ENCODE peak calls at places on chromosomes 16 and 17, in eight cellular contexts. F, G, K, P, Q, R, D and M are unnamed samples.

GRCh38 chr16:74568961-74569631 is 37.8 kb downstream of the GLG1 start:
- DNase-seq in K (no peak), Q (no peak), D (no peak), P (no peak), F (no peak), R (no peak), G (no peak), M (no peak)

GRCh38 chr17:13477180-13477611 is 124.5 kb downstream of the HS3ST3A1 start:
- DNase-seq in K (no peak), F (no peak), Q (no peak), R (no peak), D (peak), G (no peak), P (peak), M (no peak)

GRCh38 chr16:19881783-19882182 is 2.9 kb downstream of the GPRC5B start:
- DNase-seq in Q (no peak), F (no peak), R (no peak), D (no peak), K (no peak), P (no peak), G (no peak), M (no peak)

GRCh38 chr17:49439305-49439672 is 24.6 kb upstream of the PHB1 start:
- DNase-seq in D (no peak), Q (no peak), G (no peak), R (no peak), P (no peak), K (no peak), F (no peak), M (peak)

GRCh38 chr16:4801051-4801961 is 1.1 kb downstream of the ROGDI start:
- DNase-seq in D (no peak), K (no peak), Q (no peak), R (no peak), G (no peak), P (no peak), F (no peak), M (no peak)

GRCh38 chr16:79093554-79093967 is 507.0 kb downstream of the MAF start:
- DNase-seq in G (no peak), R (peak), K (no peak), P (no peak), F (no peak), Q (no peak), D (no peak), M (no peak)

GRCh38 chr16:10740845-10741208 is 2.8 kb upstream of the NUBP1 start:
- DNase-seq in G (no peak), R (no peak), F (no peak), P (no peak), D (no peak), Q (no peak), K (no peak), M (no peak)

GRCh38 chr17:78774956-78775571 is 7.0 kb downstream of the CYTH1 start:
- DNase-seq in R (no peak), P (no peak), K (peak), D (no peak), G (no peak), Q (no peak), F (no peak), M (no peak)

GRCh38 chr16:11481987-11482386 is 104.7 kb downstream of the LITAF start:
- DNase-seq in P (no peak), R (no peak), F (no peak), G (no peak), D (no peak), Q (no peak), K (no peak), M (no peak)

GRCh38 chr16:11669380-11670146 is 1.3 kb downstream of the SNN start:
- DNase-seq in K (no peak), F (no peak), R (peak), D (no peak), Q (peak), G (no peak), P (no peak), M (no peak)

GRCh38 chr17:16463341-16464000 is 28.5 kb downstream of the LRRC75A start:
- DNase-seq in K (peak), D (peak), F (peak), G (peak), R (no peak), Q (peak), P (no peak), M (no peak)

GRCh38 chr17:64515419-64515818 is 8.6 kb downstream of the CEP95 start:
- DNase-seq in D (no peak), R (no peak), K (no peak), P (no peak), G (no peak), Q (no peak), F (no peak), M (no peak)

GRCh38 chr17:7001562-7001961 is 5.7 kb downstream of the ALOX12 start:
- DNase-seq in P (no peak), Q (no peak), G (peak), D (no peak), F (no peak), K (no peak), R (no peak), M (no peak)

GRCh38 chr17:2090804-2091534 is 36.1 kb downstream of the HIC1 start:
- DNase-seq in G (peak), P (no peak), F (no peak), K (no peak), Q (peak), R (peak), D (peak), M (no peak)
- TF ChIP-seq CTCF in G (no peak), P (no peak), F (no peak), K (no peak), Q (peak), R (peak), D (peak), M (no peak)

GRCh38 chr17:17494499-17495447 is 1.4 kb downstream of the RASD1 start:
- DNase-seq in F (peak), K (peak), R (peak), Q (peak), P (no peak), G (no peak), D (peak), M (no peak)
- H3K27ac ChIP-seq in F (peak), K (peak), R (peak), Q (peak), P (peak), G (no peak), D (no peak), M (peak)

GRCh38 chr17:71085238-71086033 is 916.1 kb downstream of the KCNJ2 start:
- DNase-seq in G (peak), Q (no peak), P (no peak), D (peak), R (no peak), K (no peak), F (no peak), M (no peak)
- TF ChIP-seq CTCF in G (peak), Q (no peak), P (no peak), D (peak), R (no peak), K (no peak), F (no peak), M (no peak)

DNA sequence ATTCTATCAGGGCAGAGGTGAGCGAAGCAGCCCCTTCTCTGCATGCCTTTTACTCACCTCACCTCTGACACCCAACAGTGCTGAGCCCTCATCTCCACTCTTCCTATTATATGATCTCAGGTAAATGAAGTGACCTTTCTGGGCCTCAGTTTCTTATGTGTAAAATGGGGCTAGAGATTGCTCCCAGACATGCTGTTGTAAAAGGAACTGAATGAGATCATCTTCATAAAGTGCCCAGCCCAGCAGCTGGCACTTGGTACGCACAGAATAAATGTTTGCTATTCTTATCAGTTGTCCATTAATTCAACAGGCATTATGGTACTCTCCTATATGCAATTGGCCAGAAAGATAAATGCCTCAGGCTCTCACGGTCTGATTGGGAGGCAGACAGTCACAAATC is 4.5 kb upstream of the GALK1 start:
- DNase-seq in D (no peak), P (no peak), K (peak), Q (no peak), F (peak), G (no peak), R (no peak), M (peak)
- H3K27ac ChIP-seq in D (no peak), P (no peak), K (peak), Q (no peak), F (no peak), G (no peak), R (no peak), M (no peak)

GRCh38 chr17:71668807-71669206 is 452.0 kb upstream of the SOX9 start:
- DNase-seq in P (no peak), G (no peak), D (no peak), F (no peak), Q (no peak), R (no peak), K (no peak), M (no peak)

GRCh38 chr17:71666047-71666446 is 454.8 kb upstream of the SOX9 start:
- DNase-seq in R (no peak), D (no peak), F (no peak), G (no peak), P (no peak), K (no peak), Q (no peak), M (no peak)

GRCh38 chr17:71664867-71665266 is 456.0 kb upstream of the SOX9 start:
- DNase-seq in G (no peak), P (no peak), R (no peak), F (no peak), Q (no peak), D (no peak), K (no peak), M (no peak)

DNA sequence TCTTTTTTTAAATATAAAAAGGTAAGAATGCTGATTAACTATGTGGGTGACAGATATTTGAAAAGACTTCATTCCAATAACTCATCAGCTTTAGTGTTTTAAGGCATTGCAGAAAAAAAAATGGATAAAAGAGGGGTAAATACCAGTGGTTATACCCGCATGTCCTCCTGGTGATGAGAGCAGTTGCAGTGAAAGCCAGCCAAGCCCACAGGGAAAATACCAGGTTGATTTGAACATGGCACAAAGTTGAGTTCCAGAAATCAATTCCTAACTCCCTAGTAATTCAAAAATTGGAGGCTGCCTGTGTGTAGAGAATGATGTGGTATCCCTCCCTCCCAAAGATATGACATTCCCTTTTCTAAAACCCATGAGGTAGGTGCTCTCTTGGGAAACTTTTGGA is 453.2 kb upstream of the SOX9 start:
- DNase-seq in F (no peak), R (no peak), K (no peak), D (no peak), G (no peak), P (no peak), Q (no peak), M (no peak)
- TF ChIP-seq CTCF in F (no peak), R (no peak), K (no peak), D (no peak), G (no peak), P (no peak), Q (no peak), M (no peak)

GRCh38 chr16:67386861-67387455 is 6.3 kb downstream of the TPPP3 start:
- DNase-seq in F (no peak), Q (no peak), P (no peak), D (no peak), K (no peak), R (no peak), G (no peak), M (no peak)

GRCh38 chr16:67387479-67388079 is 5.7 kb downstream of the TPPP3 start:
- DNase-seq in F (no peak), Q (no peak), R (no peak), P (no peak), D (no peak), G (no peak), K (no peak), M (no peak)

GRCh38 chr16:67388191-67388590 is 5.1 kb downstream of the TPPP3 start:
- DNase-seq in D (no peak), K (no peak), G (no peak), P (no peak), R (no peak), F (no peak), Q (no peak), M (no peak)

GRCh38 chr16:67388591-67388990 is 4.7 kb downstream of the TPPP3 start:
- DNase-seq in F (no peak), Q (no peak), R (no peak), D (no peak), P (no peak), G (no peak), K (no peak), M (no peak)

GRCh38 chr16:67384778-67385510 is 8.4 kb downstream of the TPPP3 start:
- DNase-seq in Q (no peak), D (peak), P (no peak), G (no peak), R (no peak), K (no peak), F (no peak), M (no peak)
- H3K27ac ChIP-seq in Q (no peak), D (no peak), P (no peak), G (no peak), R (no peak), K (no peak), F (no peak), M (no peak)

DNA sequence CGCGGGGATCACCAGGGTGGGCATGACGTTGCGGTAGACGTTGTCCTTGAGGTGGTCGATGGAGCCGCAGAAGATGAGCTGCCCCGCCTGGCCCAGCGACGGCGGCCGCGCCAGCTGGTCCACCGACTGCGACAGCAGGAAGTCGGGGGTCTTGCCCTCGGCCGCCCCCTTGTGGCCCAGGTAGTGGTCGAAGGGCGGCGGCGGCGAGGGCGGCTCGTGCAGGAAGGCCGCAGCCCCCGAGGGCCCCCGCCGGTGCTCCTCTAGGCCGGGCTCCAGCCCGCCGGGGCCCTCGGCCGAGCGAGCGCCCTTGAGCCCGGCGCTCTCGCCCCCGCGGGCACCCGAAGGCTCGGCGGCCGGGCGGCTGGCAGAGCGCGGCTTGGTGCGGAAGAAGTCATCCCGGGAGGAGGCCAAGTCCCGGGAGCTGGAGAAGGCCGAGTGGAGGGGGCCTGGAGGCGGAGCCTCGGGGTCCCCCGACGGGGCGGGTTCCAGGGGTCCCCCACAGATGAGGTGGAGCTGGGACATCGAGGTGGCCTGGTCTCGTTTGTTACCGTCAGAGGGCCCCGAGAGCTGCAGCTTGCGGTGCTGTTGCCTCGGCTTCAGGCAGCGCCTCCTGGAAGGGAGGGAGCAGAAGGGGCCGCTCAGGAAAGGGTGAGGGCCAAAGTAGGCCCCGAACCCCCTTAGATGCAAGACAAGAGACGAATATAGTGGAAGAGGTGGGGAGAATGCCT is 8.9 kb downstream of the FAM171A2 start:
- DNase-seq in G (no peak), P (no peak), K (peak), D (no peak), F (peak), R (no peak), Q (peak), M (no peak)
- TF ChIP-seq CTCF in G (peak), P (no peak), K (peak), D (no peak), F (no peak), R (no peak), Q (peak), M (no peak)

DNA sequence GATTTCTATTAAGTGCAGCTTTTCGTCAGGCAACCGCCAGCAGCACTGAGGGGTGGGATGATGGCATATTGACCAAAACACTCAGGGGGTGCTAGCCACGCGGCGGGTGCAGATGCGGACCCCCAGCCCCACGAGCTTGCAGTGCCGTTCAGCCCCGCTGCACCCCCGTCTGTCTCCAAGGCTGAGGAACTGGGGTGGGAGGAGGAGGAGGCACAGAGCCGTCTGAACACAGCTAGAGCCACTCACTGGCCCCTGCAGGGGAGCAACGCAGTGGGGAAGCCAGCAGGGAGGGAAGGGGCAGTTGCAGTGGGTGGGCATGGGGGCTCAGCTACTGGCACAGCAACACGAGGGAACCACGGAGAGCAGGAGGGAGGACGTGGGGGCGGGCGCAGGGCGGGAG is 22.0 kb downstream of the CA5A start:
- DNase-seq in Q (no peak), F (no peak), G (no peak), R (no peak), D (no peak), K (no peak), P (no peak), M (no peak)
- H3K27ac ChIP-seq in Q (no peak), F (no peak), G (no peak), R (no peak), D (no peak), K (no peak), P (no peak), M (no peak)